ENCODE peak calls at places on chromosomes 7 and 10, in seven cellular contexts. N is SJSA1, G is hepatocyte, Z is aorta, B is sigmoid colon, J is left ventricle myocardium inferior, E is A549. V is an unnamed sample.

GRCh38 chr7:22442187-22442886 is 57.7 kb downstream of the STEAP1B start:
- DNase-seq in B (no peak), E (no peak), N (no peak), G (no peak), J (no peak), Z (no peak), V (no peak)

GRCh38 chr7:1452205-1452604 is 7.1 kb downstream of the MICALL2 start:
- DNase-seq in B (no peak), J (no peak), G (no peak), E (no peak), N (no peak), Z (no peak), V (no peak)

GRCh38 chr10:53315709-53316108 is 543.1 kb upstream of the MBL2 start:
- DNase-seq in J (no peak), Z (no peak), B (no peak), E (no peak), G (no peak), N (no peak), V (no peak)

GRCh38 chr10:112446055-112446854 is 459 bp downstream of the ZDHHC6 start:
- DNase-seq in N (peak; percentile 25), E (peak; percentile 5), J (no peak), B (no peak), G (peak; percentile 8), Z (no peak), V (no peak)

GRCh38 chr7:157772486-157773130 is 435.8 kb downstream of the DNAJB6 start:
- DNase-seq in G (no peak), E (no peak), B (no peak), N (no peak), J (no peak), Z (peak; percentile 27), V (no peak)

GRCh38 chr7:41316410-41316809 is 386.5 kb downstream of the INHBA start:
- DNase-seq in G (peak; percentile 44), E (no peak), Z (no peak), B (no peak), N (peak; percentile 15), J (no peak), V (no peak)

GRCh38 chr7:72805526-72806494 is 22.2 kb downstream of the TYW1B start:
- DNase-seq in B (no peak), G (no peak), J (no peak), N (no peak), E (no peak), Z (no peak), V (no peak)

GRCh38 chr10:44902838-44903545 is 8.1 kb upstream of the TMEM72 start:
- DNase-seq in N (no peak), B (no peak), J (no peak), Z (no peak), G (no peak), E (no peak), V (no peak)

GRCh38 chr7:13879994-13880686 is 109.3 kb downstream of the ETV1 start:
- DNase-seq in E (no peak), Z (no peak), N (peak; percentile 1), G (no peak), B (no peak), J (no peak), V (no peak)

GRCh38 chr7:19392246-19392645 is 247.0 kb upstream of the FERD3L start:
- DNase-seq in N (peak; percentile 54), Z (no peak), B (no peak), J (no peak), G (no peak), E (no peak), V (no peak)

GRCh38 chr10:50286517-50286916 is 35.2 kb upstream of the ASAH2 start:
- DNase-seq in B (no peak), J (no peak), Z (no peak), G (no peak), E (no peak), N (no peak), V (no peak)

GRCh38 chr7:123057926-123058325 is 62.4 kb upstream of the TAS2R16 start:
- DNase-seq in G (no peak), E (no peak), J (no peak), N (no peak), Z (no peak), B (no peak), V (no peak)

GRCh38 chr10:19263262-19263661 is 214.7 kb downstream of the MALRD1 start:
- DNase-seq in E (no peak), B (no peak), G (no peak), J (no peak), N (no peak), Z (no peak), V (no peak)

GRCh38 chr7:147771344-147771743 is 819.2 kb upstream of the C7orf33 start:
- DNase-seq in J (no peak), B (no peak), N (no peak), G (no peak), E (no peak), Z (no peak), V (no peak)

GRCh38 chr7:42686594-42687156 is 225.2 kb downstream of the C7orf25 start:
- DNase-seq in Z (no peak), E (no peak), J (no peak), N (no peak), G (no peak), B (no peak), V (no peak)
- H3K4me3 ChIP-seq in Z (no peak overlapping the region), E (no peak overlapping the region), J (no peak overlapping the region), N (no peak overlapping the region), G (no peak overlapping the region), B (no peak overlapping the region), V (no peak overlapping the region)

GRCh38 chr10:69335063-69335587 is 56.8 kb downstream of the HK1 start:
- DNase-seq in B (peak; percentile 70), E (no peak), J (peak; percentile 72), Z (peak; percentile 90), G (no peak), N (no peak), V (peak; percentile 45)

GRCh38 chr10:69338133-69338456 is 59.8 kb downstream of the HK1 start:
- DNase-seq in B (no peak), G (no peak), J (no peak), E (no peak), N (no peak), Z (no peak), V (no peak)

GRCh38 chr10:69335613-69336012 is 57.3 kb downstream of the HK1 start:
- DNase-seq in E (no peak), B (no peak), J (no peak), N (no peak), Z (no peak), G (no peak), V (no peak)

GRCh38 chr10:69337312-69338132 is 59.2 kb downstream of the HK1 start:
- DNase-seq in J (peak; percentile 65), G (peak; percentile 57), Z (peak; percentile 61), B (no peak), N (no peak), E (no peak), V (no peak)

GRCh38 chr10:69336952-69337311 is 58.6 kb downstream of the HK1 start:
- DNase-seq in N (no peak), Z (no peak), J (no peak), E (no peak), G (no peak), B (no peak), V (no peak)
- H3K27ac ChIP-seq in N (no peak overlapping the region), Z (peak overlapping the region; percentile 90), J (peak overlapping the region; percentile 74), E (peak overlapping the region; percentile 9), G (peak overlapping the region; percentile 50), B (peak overlapping the region; percentile 65), V (no peak overlapping the region)

GRCh38 chr7:56256108-56256507 is 139.9 kb upstream of the NUPR2 start:
- DNase-seq in Z (peak; percentile 51), B (no peak), J (no peak), G (no peak), E (no peak), N (no peak), V (no peak)
- H3K9me3 ChIP-seq in Z (peaks cover 2% of the 10 kb centered on the region), B (no peaks in the 10 kb centered on the region), J (no peaks in the 10 kb centered on the region), G (no peaks in the 10 kb centered on the region), E (no peaks in the 10 kb centered on the region), N (no peaks in the 10 kb centered on the region), V (no peaks in the 10 kb centered on the region)

GRCh38 chr7:47405921-47406765 is 175.8 kb downstream of the TNS3 start:
- DNase-seq in J (peak; percentile 79), Z (peak; percentile 80), B (peak; percentile 88), E (no peak), G (no peak), N (peak; percentile 70), V (no peak)
- H3K4me3 ChIP-seq in J (peak overlapping the region; percentile 30), Z (no peak overlapping the region), B (no peak overlapping the region), E (no peak overlapping the region), G (no peak overlapping the region), N (no peak overlapping the region), V (no peak overlapping the region)

GRCh38 chr7:119963654-119964053 is 309.3 kb upstream of the KCND2 start:
- DNase-seq in N (no peak), E (no peak), J (no peak), B (no peak), Z (no peak), G (no peak), V (no peak)
- H3K27ac ChIP-seq in N (no peak overlapping the region), E (no peak overlapping the region), J (no peak overlapping the region), B (no peak overlapping the region), Z (no peak overlapping the region), G (no peak overlapping the region), V (no peak overlapping the region)

V was measured in CD4-positive, alpha-beta memory T cell.